ENCODE peak calls at places on chromosome 6, in eight cellular contexts. E is activated CD8-positive, alpha-beta memory T cell treated with anti-CD3 and anti-CD28 coated beads for 1 hour; Z is activated gamma-delta T cell treated with anti-CD3 and anti-CD28 coated beads, Interleukin-2, amount 50 U/mL, for 16 hours; C is endothelial cell of umbilical vein; F is HCEC 1CT; N is activated CD8-positive, alpha-beta T cell treated with anti-CD3 and anti-CD28 coated beads, Interleukin-2, amount 10 ng/mL, durations not matched to agents 7 days and 5 days; V is left ventricle myocardium superior; K is psoas muscle. S is an unnamed sample.

GRCh38 chr6:19413323-19413722 is 423.8 kb upstream of the ID4 start:
- DNase-seq in E (no peak), Z (no peak), C (no peak), F (no peak), N (no peak), V (no peak), K (no peak), S (no peak)

GRCh38 chr6:159608961-159609673 is 83.9 kb downstream of the SOD2 start:
- DNase-seq in E (no peak), Z (no peak), C (no peak), F (peak), N (no peak), V (no peak), K (no peak), S (no peak)

GRCh38 chr6:100504786-100505737 is 40.3 kb upstream of the SIM1 start:
- DNase-seq in E (no peak), Z (no peak), C (peak), F (peak), N (no peak), V (no peak), K (no peak), S (no peak)

GRCh38 chr6:6987749-6988148 is 120.0 kb upstream of the RREB1 start:
- DNase-seq in E (no peak), Z (no peak), C (no peak), F (no peak), N (no peak), V (no peak), K (no peak), S (no peak)

GRCh38 chr6:37484786-37485170 is 14.9 kb downstream of the CCDC167 start:
- DNase-seq in E (no peak), Z (no peak), C (no peak), F (no peak), N (no peak), V (no peak), K (no peak), S (no peak)

GRCh38 chr6:142627474-142627873 is 317.5 kb downstream of the HIVEP2 start:
- DNase-seq in E (no peak), Z (no peak), C (no peak), F (no peak), N (no peak), V (no peak), K (no peak), S (no peak)

GRCh38 chr6:30793521-30794194 is 49.3 kb upstream of the IER3 start:
- DNase-seq in E (no peak), Z (no peak), C (peak), F (peak), N (peak), V (no peak), K (no peak), S (peak)

GRCh38 chr6:19137419-19138035 is 699.6 kb upstream of the ID4 start:
- DNase-seq in E (no peak), Z (no peak), C (no peak), F (no peak), N (no peak), V (no peak), K (no peak), S (no peak)

GRCh38 chr6:85185977-85186376 is 263.9 kb upstream of the NT5E start:
- DNase-seq in E (no peak), Z (no peak), C (no peak), F (peak), N (no peak), V (no peak), K (no peak), S (no peak)

GRCh38 chr6:128370072-128370471 is 150.3 kb downstream of the PTPRK start:
- DNase-seq in E (no peak), Z (no peak), C (peak), F (peak), N (no peak), V (no peak), K (no peak), S (no peak)

GRCh38 chr6:43847741-43848630 is 78.0 kb downstream of the VEGFA start:
- DNase-seq in E (no peak), Z (no peak), C (no peak), F (no peak), N (no peak), V (no peak), K (no peak), S (no peak)

GRCh38 chr6:168101201-168102092 is 22.4 kb upstream of the FRMD1 start:
- DNase-seq in E (no peak), Z (no peak), C (no peak), F (no peak), N (no peak), V (peak), K (peak), S (no peak)

GRCh38 chr6:69796081-69796626 is 656 bp downstream of the LMBRD1 start:
- DNase-seq in E (peak), Z (no peak), C (peak), F (peak), N (peak), V (no peak), K (no peak), S (no peak)

GRCh38 chr6:21064716-21065340 is 528.7 kb upstream of the SOX4 start:
- DNase-seq in E (no peak), Z (no peak), C (peak), F (no peak), N (no peak), V (no peak), K (no peak), S (no peak)

GRCh38 chr6:3427740-3428085 is 29.1 kb downstream of the SLC22A23 start:
- DNase-seq in E (no peak), Z (no peak), C (peak), F (no peak), N (no peak), V (peak), K (peak), S (no peak)

GRCh38 chr6:80605165-80605989 is 498.9 kb downstream of the BCKDHB start:
- DNase-seq in E (no peak), Z (no peak), C (peak), F (peak), N (no peak), V (no peak), K (no peak), S (no peak)

GRCh38 chr6:106488494-106489369 is 128.2 kb downstream of the CRYBG1 start:
- DNase-seq in E (no peak), Z (no peak), C (no peak), F (no peak), N (no peak), V (no peak), K (no peak), S (no peak)

GRCh38 chr6:125791151-125791819 is 525 bp downstream of the NCOA7 start:
- DNase-seq in E (no peak), Z (no peak), C (peak), F (peak), N (peak), V (no peak), K (no peak), S (no peak)

GRCh38 chr6:52108128-52108527 is 20.7 kb upstream of the PKHD1 start:
- DNase-seq in E (no peak), Z (no peak), C (no peak), F (no peak), N (no peak), V (no peak), K (peak), S (no peak)

GRCh38 chr6:1627884-1628550 is 18.3 kb downstream of the FOXC1 start:
- DNase-seq in E (no peak), Z (no peak), C (no peak), F (no peak), N (no peak), V (no peak), K (no peak), S (no peak)

GRCh38 chr6:107202876-107203468 is 87.7 kb upstream of the BEND3 start:
- DNase-seq in E (no peak), Z (no peak), C (no peak), F (no peak), N (no peak), V (no peak), K (no peak), S (no peak)

GRCh38 chr6:170265655-170266054 is 25.2 kb downstream of the DLL1 start:
- DNase-seq in E (no peak), Z (no peak), C (no peak), F (no peak), N (no peak), V (peak), K (peak), S (no peak)

GRCh38 chr6:14499804-14500203 is 382.2 kb downstream of the CD83 start:
- DNase-seq in E (no peak), Z (no peak), C (no peak), F (peak), N (no peak), V (no peak), K (no peak), S (no peak)